ENCODE peak calls at places on chromosomes 12 and 14, in seven cellular contexts. M is hypothalamus; R is stimulated activated CD4-positive, alpha-beta T cell treated with anti-CD3 and anti-CD28 coated beads, Interleukin-1b, Interleukin-23, amount 100 ng/mL, for 4 hours; Z is activated T-cell treated with anti-CD3 and anti-CD28 coated beads for 48 hours; C is heart left ventricle; D is substantia nigra; W is HTR-8/SVneo. I is an unnamed sample.

GRCh38 chr12:121590476-121591143 is 9.8 kb upstream of the KDM2B start:
- DNase-seq in M (no peak), R (peak), Z (peak), C (no peak), D (no peak), W (no peak), I (peak)

GRCh38 chr14:74503256-74503972 is 9.8 kb downstream of the ISCA2 start:
- DNase-seq in M (no peak), R (no peak), Z (no peak), C (no peak), D (no peak), W (no peak), I (no peak)

GRCh38 chr12:31591308-31591901 is 469 bp upstream of the DENND5B start:
- DNase-seq in M (peak), R (no peak), Z (no peak), C (peak), D (peak), W (peak), I (peak)

GRCh38 chr12:109718390-109718789 is 4.8 kb downstream of the FAM222A start:
- DNase-seq in M (peak), R (no peak), Z (no peak), C (no peak), D (no peak), W (no peak), I (no peak)

GRCh38 chr12:54378791-54379400 is 5.6 kb downstream of the ZNF385A start:
- DNase-seq in M (no peak), R (no peak), Z (no peak), C (peak), D (no peak), W (peak), I (no peak)

GRCh38 chr14:80077262-80077661 is 134.0 kb downstream of the DIO2 start:
- DNase-seq in M (no peak), R (no peak), Z (no peak), C (no peak), D (no peak), W (no peak), I (no peak)

GRCh38 chr12:41663487-41664258 is 475.6 kb downstream of the PDZRN4 start:
- DNase-seq in M (no peak), R (no peak), Z (no peak), C (no peak), D (no peak), W (no peak), I (no peak)

GRCh38 chr14:97602438-97603117 is 805.4 kb downstream of the VRK1 start:
- DNase-seq in M (no peak), R (peak), Z (peak), C (no peak), D (no peak), W (no peak), I (no peak)

GRCh38 chr14:77790566-77791224 is 9.2 kb upstream of the ADCK1 start:
- DNase-seq in M (no peak), R (no peak), Z (no peak), C (no peak), D (no peak), W (no peak), I (no peak)

GRCh38 chr12:56221233-56221756 is 427 bp downstream of the RNF41 start:
- DNase-seq in M (peak), R (no peak), Z (peak), C (peak), D (no peak), W (peak), I (no peak)

GRCh38 chr14:55712505-55712904 is 132.5 kb downstream of the KTN1 start:
- DNase-seq in M (no peak), R (no peak), Z (no peak), C (peak), D (no peak), W (no peak), I (no peak)

GRCh38 chr14:61630399-61630798 is 64.9 kb upstream of the HIF1A start:
- DNase-seq in M (no peak), R (no peak), Z (no peak), C (no peak), D (no peak), W (no peak), I (no peak)

GRCh38 chr12:102119674-102120563 is at the start of the genes NUP37 and PARPBP:
- DNase-seq in M (peak), R (peak), Z (peak), C (peak), D (peak), W (peak), I (peak)

GRCh38 chr12:57069522-57069921 is 9.1 kb downstream of the NEMP1 start:
- DNase-seq in M (peak), R (peak), Z (no peak), C (peak), D (no peak), W (no peak), I (peak)

GRCh38 chr12:64001439-64001838 is 156.9 kb downstream of the SRGAP1 start:
- DNase-seq in M (no peak), R (no peak), Z (no peak), C (peak), D (no peak), W (no peak), I (no peak)

GRCh38 chr12:47901285-47902093 is 3.3 kb downstream of the VDR start:
- DNase-seq in M (no peak), R (no peak), Z (no peak), C (no peak), D (no peak), W (no peak), I (no peak)

GRCh38 chr12:55850893-55851292 is 8.2 kb upstream of the MMP19 start:
- DNase-seq in M (no peak), R (no peak), Z (no peak), C (no peak), D (no peak), W (no peak), I (no peak)

GRCh38 chr12:93748672-93749403 is 71.7 kb downstream of the CRADD start:
- DNase-seq in M (no peak), R (no peak), Z (no peak), C (no peak), D (no peak), W (no peak), I (no peak)

GRCh38 chr12:104506691-104507401 is 50.1 kb downstream of the CHST11 start:
- DNase-seq in M (no peak), R (no peak), Z (no peak), C (peak), D (no peak), W (no peak), I (no peak)

GRCh38 chr14:81416233-81416927 is 16.3 kb upstream of the STON2 start:
- DNase-seq in M (no peak), R (no peak), Z (no peak), C (no peak), D (no peak), W (no peak), I (no peak)

GRCh38 chr12:67592228-67593011 is 56.1 kb upstream of the DYRK2 start:
- DNase-seq in M (no peak), R (peak), Z (no peak), C (no peak), D (no peak), W (peak), I (no peak)

GRCh38 chr14:75063013-75063412 is 811 bp downstream of the ACYP1 start:
- DNase-seq in M (no peak), R (no peak), Z (no peak), C (no peak), D (no peak), W (no peak), I (no peak)

GRCh38 chr12:108447168-108447840 is 67.8 kb upstream of the FICD start:
- DNase-seq in M (no peak), R (no peak), Z (no peak), C (no peak), D (no peak), W (no peak), I (no peak)